ENCODE peak calls at places on chromosomes 4 and X, in four cellular contexts. I, G, T and X are unnamed samples.

GRCh38 chrX:110146521-110146920 is 143.6 kb downstream of the TMEM164 start:
- DNase-seq in I (peak; percentile 67), G (peak; percentile 42), T (peak; percentile 27), X (peak; percentile 29)

GRCh38 chrX:8820910-8821527 is 19.8 kb upstream of the FAM9A start:
- DNase-seq in I (no peak), T (no peak), G (no peak), X (no peak)

GRCh38 chr4:111937368-111937767 is 207.9 kb upstream of the FAM241A start:
- DNase-seq in I (peak; percentile 59), T (no peak), G (peak; percentile 13), X (peak; percentile 56)

GRCh38 chrX:307261-308111 is 11.1 kb downstream of the GTPBP6 start:
- DNase-seq in T (peak; percentile 46), G (no peak), I (no peak), X (no peak)

GRCh38 chr4:36915717-36916116 is 328.8 kb upstream of the NWD2 start:
- DNase-seq in G (no peak), I (no peak), T (no peak), X (no peak)

GRCh38 chr4:159608434-159608833 is 505.6 kb downstream of the RAPGEF2 start:
- DNase-seq in T (no peak), I (no peak), G (no peak), X (no peak)

GRCh38 chr4:81052119-81053068 is 21.9 kb downstream of the BMP3 start:
- DNase-seq in G (peak; percentile 20), I (peak; percentile 78), T (no peak), X (peak; percentile 20)

GRCh38 chrX:11666180-11666579 is 460 bp upstream of the ARHGAP6 start:
- DNase-seq in G (no peak), T (no peak), I (no peak), X (no peak)

GRCh38 chrX:1449581-1450149 is 3.0 kb downstream of the ASMTL start:
- DNase-seq in T (no peak), I (no peak), G (no peak), X (no peak)